ENCODE peak calls at places on chromosome 4, in five cellular contexts. A is EL, Y is ureter, K is D341Med, P is left lung. S is an unnamed sample.
A peak's percentile ranks its signal among the peaks of the same experiment; 100 is the strongest.

GRCh38 chr4:148834804-148835598 is 392.8 kb upstream of the NR3C2 start:
- DNase-seq in A (peak; percentile 14), Y (no peak), K (no peak), P (peak; percentile 65), S (peak; percentile 61)

GRCh38 chr4:26116057-26116456 is 202.0 kb downstream of the SMIM20 start:
- DNase-seq in A (no peak), Y (no peak), K (no peak), P (no peak), S (no peak)

GRCh38 chr4:141391771-141392170 is 171.1 kb downstream of the ZNF330 start:
- DNase-seq in A (peak; percentile 18), Y (no peak), K (no peak), P (no peak), S (no peak)

GRCh38 chr4:113899260-113900177 is 79.9 kb downstream of the ARSJ start:
- DNase-seq in A (no peak), Y (no peak), K (no peak), P (no peak), S (no peak)

GRCh38 chr4:186606593-186606992 is 51.2 kb upstream of the MTNR1A start:
- DNase-seq in A (peak; percentile 76), Y (no peak), K (peak; percentile 66), P (no peak), S (peak; percentile 40)

GRCh38 chr4:115145393-115146160 is 32.2 kb upstream of the NDST4 start:
- DNase-seq in A (no peak), Y (no peak), K (no peak), P (no peak), S (no peak)

GRCh38 chr4:15562114-15562513 is 92.4 kb downstream of the CC2D2A start:
- DNase-seq in A (no peak), Y (no peak), K (no peak), P (no peak), S (peak; percentile 37)

GRCh38 chr4:87192155-87192919 is 28.1 kb downstream of the KLHL8 start:
- DNase-seq in A (peak; percentile 44), Y (no peak), K (no peak), P (no peak), S (no peak)

GRCh38 chr4:24793219-24794005 is 2.0 kb upstream of the SOD3 start:
- DNase-seq in A (no peak), Y (no peak), K (no peak), P (no peak), S (peak; percentile 19)

S was measured in IMR-90.